ENCODE peak calls at places on chromosomes 11 and 22, in nine cellular contexts. Q is stimulated activated CD4-positive, alpha-beta T cell treated with anti-CD3 and anti-CD28 coated beads, Interleukin-4, amount 100 ng/mL, for 4 hours; K is mammary epithelial cell; R is HEK293T; C is activated T-cell treated with anti-CD3 and anti-CD28 coated beads, Interleukin-2, amount 50 U/mL, for 72 hours; J is fibroblast of gingiva; L is Daoy; E is HCEC 1CT; W is fibroblast of the aortic adventitia. T is an unnamed sample.

GRCh38 chr22:49658902-49659280 is 168.8 kb downstream of the BRD1 start:
- DNase-seq in Q (no peak), K (no peak), R (no peak), C (no peak), J (no peak), L (no peak), E (no peak), W (no peak), T (peak; percentile 6)

GRCh38 chr11:75585271-75585670 is 23.2 kb downstream of the SERPINH1 start:
- DNase-seq in Q (no peak), K (no peak), R (no peak), C (no peak), J (no peak), L (no peak), E (no peak), W (no peak), T (no peak)

GRCh38 chr11:105392546-105392945 is 217.3 kb upstream of the GRIA4 start:
- DNase-seq in Q (no peak), K (no peak), R (no peak), C (no peak), J (peak; percentile 18), L (no peak), E (peak; percentile 52), W (no peak), T (no peak)

GRCh38 chr11:225734-226453 is 10.2 kb downstream of the SIRT3 start:
- DNase-seq in Q (no peak), K (peak; percentile 54), R (no peak), C (no peak), J (no peak), L (peak; percentile 82), E (peak; percentile 27), W (no peak), T (no peak)

GRCh38 chr11:129364143-129364654 is 11.4 kb upstream of the BARX2 start:
- DNase-seq in Q (peak; percentile 66), K (peak; percentile 82), R (peak; percentile 85), C (peak; percentile 85), J (peak; percentile 70), L (peak; percentile 92), E (peak; percentile 82), W (peak; percentile 85), T (peak; percentile 80)

GRCh38 chr11:665062-665706 is 28.1 kb downstream of the DRD4 start:
- DNase-seq in Q (no peak), K (no peak), R (no peak), C (no peak), J (no peak), L (no peak), E (peak; percentile 20), W (peak; percentile 41), T (no peak)

GRCh38 chr11:15471028-15471708 is 356.4 kb downstream of the INSC start:
- DNase-seq in Q (no peak), K (no peak), R (no peak), C (no peak), J (no peak), L (no peak), E (no peak), W (no peak), T (no peak)

GRCh38 chr11:11567862-11568650 is 53.7 kb downstream of the GALNT18 start:
- DNase-seq in Q (no peak), K (peak; percentile 83), R (no peak), C (peak; percentile 21), J (no peak), L (peak; percentile 62), E (no peak), W (peak; percentile 24), T (peak; percentile 2)

GRCh38 chr22:48892571-48893287 is 934.9 kb downstream of the BRD1 start:
- DNase-seq in Q (no peak), K (no peak), R (no peak), C (no peak), J (no peak), L (no peak), E (no peak), W (no peak), T (no peak)

GRCh38 chr11:12222099-12222751 is 111.8 kb downstream of the MICAL2 start:
- DNase-seq in Q (no peak), K (no peak), R (no peak), C (no peak), J (no peak), L (peak; percentile 73), E (no peak), W (no peak), T (no peak)

GRCh38 chr22:24099661-24100060 is 81.6 kb upstream of the SUSD2 start:
- DNase-seq in Q (no peak), K (no peak), R (no peak), C (no peak), J (no peak), L (no peak), E (no peak), W (no peak), T (no peak)

GRCh38 chr11:45451766-45452440 is 165.8 kb upstream of the SYT13 start:
- DNase-seq in Q (no peak), K (no peak), R (no peak), C (no peak), J (no peak), L (peak; percentile 27), E (no peak), W (peak; percentile 72), T (no peak)

GRCh38 chr22:25853078-25853477 is 111.1 kb downstream of the MYO18B start:
- DNase-seq in Q (no peak), K (peak; percentile 60), R (no peak), C (no peak), J (no peak), L (peak; percentile 47), E (no peak), W (no peak), T (no peak)

T was measured in stimulated activated naive CD8-positive, alpha-beta T cell treated with anti-CD3 and anti-CD28 coated beads, Interleukin-15, amount 100 ng/mL, for 72 hours.